ENCODE peak calls at places on chromosomes 11 and 22, in five cellular contexts. F is K562, P is H1, A is GM12878, N is HepG2. Y is an unnamed sample.
A peak's percentile ranks its signal among the peaks of the same experiment; 100 is the strongest.

GRCh38 chr11:561148-562003 is 606 bp downstream of the RASSF7 start:
- DNase-seq in F (peak; percentile 51), P (no peak), A (no peak), N (peak; percentile 87), Y (no peak)

GRCh38 chr22:28989035-28989464 is 72.6 kb downstream of the C22orf31 start:
- DNase-seq in F (no peak), P (no peak), A (no peak), N (no peak), Y (no peak)

GRCh38 chr11:59436169-59436568 is at the start of gene OR5A1:
- DNase-seq in F (no peak), P (no peak), A (no peak), N (no peak), Y (no peak)

GRCh38 chr11:117589024-117589423 is 208.0 kb downstream of the DSCAML1 start:
- DNase-seq in F (no peak), P (no peak), A (no peak), N (no peak), Y (no peak)

GRCh38 chr11:64119748-64120147 is 46.2 kb downstream of the MACROD1 start:
- DNase-seq in F (no peak), P (no peak), A (no peak), N (no peak), Y (no peak)

GRCh38 chr22:41367680-41368542 is 13.8 kb upstream of the TEF start:
- DNase-seq in F (no peak), P (no peak), A (no peak), N (peak; percentile 39), Y (no peak)

GRCh38 chr22:43110444-43110926 is at the start of gene BIK:
- DNase-seq in F (peak; percentile 75), P (no peak), A (no peak), N (peak; percentile 51), Y (peak; percentile 74)

GRCh38 chr11:116513894-116514293 is 258.9 kb downstream of the BUD13 start:
- DNase-seq in F (peak; percentile 66), P (peak; percentile 47), A (no peak), N (peak; percentile 64), Y (no peak)

GRCh38 chr11:12069053-12069676 is 41.2 kb upstream of the MICAL2 start:
- DNase-seq in F (peak; percentile 41), P (no peak), A (no peak), N (peak; percentile 74), Y (no peak)

GRCh38 chr11:117745346-117745745 is 51.7 kb downstream of the DSCAML1 start:
- DNase-seq in F (no peak), P (no peak), A (no peak), N (no peak), Y (no peak)

GRCh38 chr22:29205598-29206371 is at the start of gene EMID1:
- DNase-seq in F (peak; percentile 90), P (no peak), A (no peak), N (no peak), Y (peak; percentile 90)

GRCh38 chr11:2566223-2567025 is 121.6 kb downstream of the KCNQ1 start:
- DNase-seq in F (no peak), P (no peak), A (no peak), N (no peak), Y (no peak)

GRCh38 chr11:22049276-22049675 is 143.6 kb upstream of the ANO5 start:
- DNase-seq in F (no peak), P (no peak), A (no peak), N (no peak), Y (no peak)

GRCh38 chr22:20435436-20436308 is 2.0 kb downstream of the SCARF2 start:
- DNase-seq in F (no peak), P (no peak), A (no peak), N (no peak), Y (peak; percentile 23)

GRCh38 chr22:45678961-45679912 is 7.6 kb downstream of the ATXN10 start:
- DNase-seq in F (no peak), P (no peak), A (peak; percentile 51), N (no peak), Y (no peak)

GRCh38 chr11:108559904-108560303 is 33.7 kb downstream of the EXPH5 start:
- DNase-seq in F (no peak), P (no peak), A (no peak), N (no peak), Y (no peak)

GRCh38 chr11:4559527-4560440 is 14.8 kb downstream of the OR52M1 start:
- DNase-seq in F (no peak), P (no peak), A (no peak), N (no peak), Y (no peak)

GRCh38 chr22:43925433-43926348 is 2.1 kb downstream of the PNPLA3 start:
- DNase-seq in F (no peak), P (no peak), A (no peak), N (peak; percentile 95), Y (no peak)

GRCh38 chr11:116865696-116866095 is 28.3 kb upstream of the APOA1 start:
- DNase-seq in F (no peak), P (no peak), A (no peak), N (no peak), Y (no peak)

GRCh38 chr11:117828641-117829368 is 4.3 kb upstream of the FXYD2 start:
- DNase-seq in F (peak; percentile 36), P (no peak), A (no peak), N (no peak), Y (no peak)

GRCh38 chr11:18727499-18728236 is 1.7 kb upstream of the IGSF22 start:
- DNase-seq in F (peak; percentile 75), P (no peak), A (no peak), N (peak; percentile 48), Y (peak; percentile 87)

GRCh38 chr22:24695958-24696511 is 78.5 kb downstream of the PIWIL3 start:
- DNase-seq in F (peak; percentile 36), P (no peak), A (no peak), N (no peak), Y (no peak)

GRCh38 chr11:3947084-3947483 is 91.6 kb downstream of the STIM1 start:
- DNase-seq in F (no peak), P (no peak), A (peak; percentile 76), N (no peak), Y (no peak)

GRCh38 chr11:69049490-69049867 is 747 bp downstream of the TPCN2 start:
- DNase-seq in F (no peak), P (no peak), A (no peak), N (no peak), Y (peak; percentile 48)

GRCh38 chr11:76293189-76293631 is 86.9 kb upstream of the WNT11 start:
- DNase-seq in F (no peak), P (no peak), A (peak; percentile 71), N (no peak), Y (no peak)

GRCh38 chr11:76292583-76293188 is 86.4 kb upstream of the WNT11 start:
- DNase-seq in F (no peak), P (no peak), A (no peak), N (no peak), Y (no peak)

GRCh38 chr11:76288166-76288978 is 82.1 kb upstream of the WNT11 start:
- DNase-seq in F (no peak), P (no peak), A (no peak), N (no peak), Y (no peak)

GRCh38 chr11:76287227-76287626 is 80.9 kb upstream of the WNT11 start:
- DNase-seq in F (no peak), P (no peak), A (no peak), N (no peak), Y (no peak)

DNA sequence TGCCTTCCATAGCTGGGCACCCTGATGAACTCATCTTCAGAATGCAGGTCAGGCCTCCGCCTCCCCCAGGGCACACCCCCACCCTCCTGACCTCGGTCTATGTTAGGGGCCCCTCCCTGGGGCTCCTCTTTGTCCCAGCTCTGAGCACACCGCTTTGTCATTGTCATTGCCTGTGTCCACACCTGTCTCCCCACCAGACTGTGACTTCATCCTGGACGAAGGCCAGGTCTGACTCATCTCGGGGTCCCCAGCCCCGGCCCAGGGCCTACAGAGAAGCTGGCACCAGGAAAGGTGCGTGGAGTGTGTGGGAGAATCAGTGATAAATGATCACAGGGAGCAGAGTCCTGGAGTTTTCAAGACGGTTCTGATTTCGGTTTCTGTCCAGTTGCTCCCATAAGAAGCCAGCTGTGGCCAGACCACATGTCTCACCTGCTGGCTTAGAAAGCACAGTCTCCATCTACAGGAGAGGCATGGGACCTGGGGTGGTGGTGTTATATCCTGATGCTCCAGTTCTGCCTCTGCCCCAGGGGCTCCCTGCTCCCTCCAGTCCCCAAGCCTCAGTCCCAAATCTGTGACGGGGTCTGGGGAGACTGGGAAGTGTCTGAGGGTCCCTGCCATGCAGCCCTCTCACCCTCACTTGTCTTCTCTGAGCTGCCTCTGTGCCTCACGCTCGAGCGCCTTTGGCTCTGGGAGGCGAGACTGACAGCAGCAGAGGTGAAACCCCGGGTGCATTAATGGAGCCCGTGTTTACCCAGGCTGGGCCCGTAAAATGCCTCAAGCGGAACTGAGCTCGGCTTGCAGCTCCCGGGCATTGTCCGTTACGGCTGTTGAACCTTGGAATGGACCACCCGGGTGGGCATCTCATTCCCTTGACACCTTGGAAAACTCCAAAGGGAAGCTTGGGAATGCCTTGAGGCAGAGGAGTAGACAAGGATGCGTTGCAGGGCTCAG is 85.5 kb upstream of the WNT11 start:
- DNase-seq in F (peak; percentile 39), P (no peak), A (no peak), N (peak; percentile 43), Y (no peak)
- TF ChIP-seq SIN3A in F (no peak), P (no peak), A (no peak), N (no peak), Y (no peak)

GRCh38 chr11:96342971-96343711 is at the start of gene MAML2:
- DNase-seq in F (peak; percentile 93), P (peak; percentile 84), A (peak; percentile 91), N (peak; percentile 83), Y (peak; percentile 94)

GRCh38 chr11:96340555-96340885 is 2.5 kb downstream of the MAML2 start:
- DNase-seq in F (no peak), P (no peak), A (no peak), N (no peak), Y (no peak)

GRCh38 chr11:96339704-96340554 is 3.1 kb downstream of the MAML2 start:
- DNase-seq in F (no peak), P (no peak), A (no peak), N (no peak), Y (no peak)

GRCh38 chr11:96342131-96342970 is 644 bp downstream of the MAML2 start:
- DNase-seq in F (no peak), P (no peak), A (no peak), N (no peak), Y (peak; percentile 21)

GRCh38 chr11:96341237-96342130 is 1.5 kb downstream of the MAML2 start:
- DNase-seq in F (peak; percentile 75), P (no peak), A (no peak), N (peak; percentile 44), Y (peak; percentile 47)
- TF ChIP-seq GABPA in F (no peak), P (no peak), A (no peak), N (no peak), Y (no peak)

GRCh38 chr11:111635706-111636045 is 33.4 kb downstream of the SIK2 start:
- DNase-seq in F (no peak), P (no peak), A (no peak), N (no peak), Y (peak; percentile 38)
- TF ChIP-seq SIN3A in F (no peak), P (no peak), A (no peak), N (no peak), Y (no peak)

GRCh38 chr22:38950527-38951111 is 6.8 kb upstream of the APOBEC3A start:
- DNase-seq in F (peak; percentile 37), P (no peak), A (no peak), N (no peak), Y (no peak)

GRCh38 chr22:38948181-38948940 is 9.0 kb upstream of the APOBEC3A start:
- DNase-seq in F (no peak), P (no peak), A (no peak), N (no peak), Y (no peak)

GRCh38 chr22:38951734-38952133 is 5.7 kb upstream of the APOBEC3A start:
- DNase-seq in F (no peak), P (no peak), A (no peak), N (no peak), Y (no peak)

GRCh38 chr22:38947321-38948112 is 9.9 kb upstream of the APOBEC3A start:
- DNase-seq in F (no peak), P (no peak), A (no peak), N (no peak), Y (no peak)

GRCh38 chr22:38949889-38950405 is 7.5 kb upstream of the APOBEC3A start:
- DNase-seq in F (no peak), P (no peak), A (no peak), N (no peak), Y (no peak)
- TF ChIP-seq GABPA in F (no peak), P (no peak), A (no peak), N (no peak), Y (no peak)